ENCODE peak calls at places on chromosomes 2 and 18, in six cellular contexts. J is K562, R is kidney, P is heart left ventricle, L is hepatocyte, Q is colonic mucosa. X is an unnamed sample.

GRCh38 chr18:3329871-3330270 is 67.9 kb downstream of the MYL12B start:
- DNase-seq in L (no peak), R (no peak), Q (no peak), J (no peak), P (no peak), X (peak; percentile 72)

GRCh38 chr18:59070181-59070912 is 69.3 kb upstream of the SEC11C start:
- DNase-seq in P (peak; percentile 82), Q (peak; percentile 87), L (peak; percentile 92), R (peak; percentile 90), J (peak; percentile 67), X (peak; percentile 79)

GRCh38 chr2:201261471-201261870 is 1.1 kb downstream of the CASP8 start:
- DNase-seq in P (no peak), Q (peak; percentile 59), R (no peak), J (no peak), L (no peak), X (no peak)

GRCh38 chr18:39571511-39571910 is 2005.9 kb upstream of the CELF4 start:
- DNase-seq in L (peak; percentile 41), Q (no peak), P (no peak), R (no peak), J (peak; percentile 18), X (peak; percentile 15)

GRCh38 chr18:28112056-28112470 is 64.9 kb downstream of the CDH2 start:
- DNase-seq in R (no peak), P (no peak), Q (no peak), J (no peak), L (peak; percentile 21), X (no peak)

GRCh38 chr2:240701091-240701735 is 9.5 kb downstream of the AQP12A start:
- DNase-seq in P (no peak), L (no peak), R (peak; percentile 66), Q (no peak), J (no peak), X (no peak)

GRCh38 chr2:22784586-22784985 is 600.4 kb upstream of the KLHL29 start:
- DNase-seq in R (no peak), L (no peak), Q (no peak), J (no peak), P (no peak), X (no peak)

GRCh38 chr2:121831841-121832240 is 76.4 kb downstream of the TSN start:
- DNase-seq in P (peak; percentile 83), L (no peak), J (no peak), Q (no peak), R (no peak), X (no peak)

GRCh38 chr2:149767516-149767974 is 180.0 kb upstream of the MMADHC start:
- DNase-seq in P (no peak), L (no peak), J (no peak), R (no peak), Q (no peak), X (no peak)

GRCh38 chr2:174939046-174939445 is 66.1 kb downstream of the CHN1 start:
- DNase-seq in J (no peak), P (no peak), Q (no peak), L (no peak), R (no peak), X (no peak)

GRCh38 chr2:11103984-11104793 is 51.1 kb upstream of the SLC66A3 start:
- DNase-seq in J (no peak), P (no peak), R (no peak), Q (no peak), L (no peak), X (no peak)

GRCh38 chr2:118185210-118186109 is 97.2 kb downstream of the INSIG2 start:
- DNase-seq in P (peak; percentile 43), R (peak; percentile 90), J (peak; percentile 3), L (peak; percentile 73), Q (peak; percentile 59), X (peak; percentile 51)

GRCh38 chr2:80499095-80499494 is 194.5 kb upstream of the LRRTM1 start:
- DNase-seq in J (peak; percentile 55), R (no peak), L (peak; percentile 73), P (peak; percentile 39), Q (peak; percentile 36), X (peak; percentile 47)

GRCh38 chr2:216696321-216696720 is 972 bp upstream of the IGFBP5 start:
- DNase-seq in P (no peak), Q (no peak), J (no peak), R (no peak), L (no peak), X (no peak)

GRCh38 chr2:119252186-119253113 is 28.8 kb downstream of the STEAP3 start:
- DNase-seq in P (peak; percentile 1), R (no peak), Q (no peak), L (peak; percentile 78), J (no peak), X (no peak)

GRCh38 chr2:165079432-165079831 is 124.1 kb upstream of the SLC38A11 start:
- DNase-seq in L (no peak), Q (no peak), J (no peak), R (no peak), P (no peak), X (no peak)

GRCh38 chr2:170943041-170943440 is 14.0 kb downstream of the GORASP2 start:
- DNase-seq in P (no peak), J (no peak), L (no peak), R (no peak), Q (no peak), X (no peak)

GRCh38 chr2:199455533-199456382 is 2.0 kb downstream of the SATB2 start:
- DNase-seq in Q (peak; percentile 85), P (no peak), J (peak; percentile 92), R (peak; percentile 84), L (peak; percentile 72), X (peak; percentile 62)

GRCh38 chr18:73724908-73725307 is 422.7 kb downstream of the FBXO15 start:
- DNase-seq in R (no peak), Q (no peak), L (no peak), J (no peak), P (no peak), X (no peak)

GRCh38 chr2:172561270-172561669 is 5.4 kb downstream of the PDK1 start:
- DNase-seq in J (no peak), L (no peak), Q (no peak), R (no peak), P (no peak), X (no peak)

GRCh38 chr2:208725280-208725679 is 318.7 kb downstream of the PTH2R start:
- DNase-seq in Q (no peak), L (no peak), R (no peak), P (no peak), J (no peak), X (no peak)

GRCh38 chr2:220445429-220446105 is 818.1 kb downstream of the SLC4A3 start:
- DNase-seq in R (no peak), L (no peak), P (no peak), Q (no peak), J (no peak), X (no peak)

GRCh38 chr2:167890739-167891138 is 356.7 kb downstream of the STK39 start:
- DNase-seq in J (no peak), L (no peak), P (no peak), R (no peak), Q (no peak), X (no peak)

GRCh38 chr2:232387451-232388171 is 9.1 kb downstream of the ALPP start:
- DNase-seq in P (no peak), R (no peak), J (no peak), Q (no peak), L (no peak), X (no peak)

GRCh38 chr2:222569826-222570225 is 86.1 kb downstream of the FARSB start:
- DNase-seq in L (no peak), Q (no peak), R (no peak), P (no peak), J (no peak), X (no peak)

GRCh38 chr2:110741491-110741980 is 9.2 kb downstream of the ACOXL start:
- DNase-seq in L (peak; percentile 28), P (no peak), Q (no peak), R (no peak), J (peak; percentile 35), X (peak; percentile 74)

GRCh38 chr2:32039447-32040219 is at the start of gene DPY30:
- DNase-seq in J (peak; percentile 97), P (peak; percentile 90), R (peak; percentile 98), Q (peak; percentile 95), L (peak; percentile 97), X (peak; percentile 95)

GRCh38 chr2:56806924-56807323 is 623.1 kb downstream of the CCDC85A start:
- DNase-seq in P (no peak), L (peak; percentile 4), J (no peak), Q (no peak), R (no peak), X (no peak)

GRCh38 chr2:200158586-200159365 is 147.7 kb upstream of the SPATS2L start:
- DNase-seq in R (no peak), L (no peak), Q (no peak), J (no peak), P (no peak), X (no peak)

GRCh38 chr2:237179161-237179560 is 93.5 kb downstream of the COPS8 start:
- DNase-seq in L (no peak), R (no peak), J (no peak), Q (no peak), P (no peak), X (no peak)

GRCh38 chr2:44351088-44351487 is 10.2 kb downstream of the PREPL start:
- DNase-seq in R (no peak), J (no peak), Q (no peak), L (no peak), P (no peak), X (no peak)

GRCh38 chr2:171185941-171186340 is 25.2 kb upstream of the TLK1 start:
- DNase-seq in L (no peak), J (no peak), R (no peak), P (no peak), Q (no peak), X (no peak)

GRCh38 chr18:28657836-28658410 is 481.0 kb upstream of the CDH2 start:
- DNase-seq in J (no peak), L (no peak), Q (no peak), P (no peak), R (no peak), X (no peak)

DNA sequence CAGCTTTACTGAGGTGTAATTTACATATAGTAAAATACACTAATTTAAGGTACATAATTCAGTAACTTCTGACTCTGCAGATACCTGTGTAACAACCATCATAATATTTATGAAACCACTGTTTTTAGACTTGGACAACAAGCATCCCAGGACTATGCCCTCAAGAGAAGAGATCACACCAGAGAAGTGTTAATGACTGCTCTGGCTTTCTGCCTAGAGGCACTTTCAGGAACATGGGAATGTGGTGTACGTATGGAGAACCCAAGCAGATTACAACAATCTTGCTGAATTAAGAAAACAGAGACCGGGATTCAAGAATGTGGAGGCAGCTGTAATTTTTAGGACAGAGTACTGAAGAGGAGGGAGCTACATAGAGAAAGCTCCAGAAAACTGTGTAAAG is 475.2 kb downstream of the LPIN1 start:
- DNase-seq in J (no peak), R (no peak), L (no peak), Q (no peak), P (no peak), X (no peak)
- H3K9me3 ChIP-seq in J (peaks cover 13% of the 10 kb centered on the region), R (no peaks in the 10 kb centered on the region), L (no peaks in the 10 kb centered on the region), Q (no peaks in the 10 kb centered on the region), P (peaks cover 3% of the 10 kb centered on the region), X (peaks cover 10% of the 10 kb centered on the region)

GRCh38 chr18:23220355-23220754 is 85.1 kb downstream of the CABLES1 start:
- DNase-seq in L (no peak), J (no peak), P (no peak), Q (no peak), R (peak; percentile 51), X (no peak)
- H3K4me1 ChIP-seq in L (no peaks in the 10 kb centered on the region), J (no peaks in the 10 kb centered on the region), P (peaks cover 9% of the 10 kb centered on the region), Q (no peaks in the 10 kb centered on the region), R (no peaks in the 10 kb centered on the region), X (no peaks in the 10 kb centered on the region)

GRCh38 chr18:30457156-30457555 is 585.4 kb downstream of the DSC3 start:
- DNase-seq in P (no peak), J (peak; percentile 47), Q (no peak), L (no peak), R (no peak), X (no peak)
- TF ChIP-seq CTCF in P (peak; percentile 9), J (peak; percentile 2), Q (no peak), L (no peak), R (no peak), X (no peak)

GRCh38 chr2:13686262-13686661 is 946.3 kb upstream of the LRATD1 start:
- DNase-seq in R (no peak), P (no peak), J (no peak), L (no peak), Q (no peak), X (no peak)
- H3K9me3 ChIP-seq in R (peaks cover 4% of the 10 kb centered on the region), P (no peaks in the 10 kb centered on the region), J (no peaks in the 10 kb centered on the region), L (peaks cover 11% of the 10 kb centered on the region), Q (no peaks in the 10 kb centered on the region), X (peaks cover 24% of the 10 kb centered on the region)

X was measured in Caco-2.